ENCODE peak calls at places on chromosomes 7 and 10, in ten cellular contexts. One of them, this sample, is unnamed.

GRCh38 chr10:28985137-28985885 is 303.6 kb upstream of the LYZL1 start:
- DNase-seq in body of pancreas: peak; percentile 13
- DNase-seq in uterus: no peak
- DNase-seq in WERI-Rb-1: peak; percentile 5
- DNase-seq in heart left ventricle: no peak
- DNase-seq in thoracic aorta: no peak
- DNase-seq in SK-N-SH: no peak
- DNase-seq in adrenal gland: no peak
- DNase-seq in neural progenitor cell: no peak
- DNase-seq in PC-3: no peak
- DNase-seq in this sample: no peak

GRCh38 chr7:85156661-85157213 is 30.1 kb downstream of the SEMA3D start:
- DNase-seq in body of pancreas: no peak
- DNase-seq in uterus: no peak
- DNase-seq in WERI-Rb-1: no peak
- DNase-seq in heart left ventricle: no peak
- DNase-seq in thoracic aorta: no peak
- DNase-seq in SK-N-SH: no peak
- DNase-seq in adrenal gland: no peak
- DNase-seq in neural progenitor cell: no peak
- DNase-seq in PC-3: no peak
- DNase-seq in this sample: no peak

GRCh38 chr7:132084776-132085388 is 491.4 kb downstream of the PLXNA4 start:
- DNase-seq in body of pancreas: peak; percentile 15
- DNase-seq in uterus: no peak
- DNase-seq in WERI-Rb-1: no peak
- DNase-seq in heart left ventricle: no peak
- DNase-seq in thoracic aorta: no peak
- DNase-seq in SK-N-SH: no peak
- DNase-seq in adrenal gland: no peak
- DNase-seq in neural progenitor cell: no peak
- DNase-seq in PC-3: peak; percentile 30
- DNase-seq in this sample: no peak

GRCh38 chr10:101511938-101512337 is 76.1 kb downstream of the POLL start:
- DNase-seq in body of pancreas: no peak
- DNase-seq in uterus: no peak
- DNase-seq in WERI-Rb-1: no peak
- DNase-seq in heart left ventricle: no peak
- DNase-seq in thoracic aorta: no peak
- DNase-seq in SK-N-SH: no peak
- DNase-seq in adrenal gland: no peak
- DNase-seq in neural progenitor cell: no peak
- DNase-seq in PC-3: no peak
- DNase-seq in this sample: no peak

GRCh38 chr7:75762350-75762917 is 9.6 kb downstream of the CCL26 start:
- DNase-seq in body of pancreas: no peak
- DNase-seq in uterus: no peak
- DNase-seq in WERI-Rb-1: no peak
- DNase-seq in heart left ventricle: no peak
- DNase-seq in thoracic aorta: no peak
- DNase-seq in SK-N-SH: peak; percentile 84
- DNase-seq in adrenal gland: no peak
- DNase-seq in neural progenitor cell: peak; percentile 69
- DNase-seq in PC-3: peak; percentile 74
- DNase-seq in this sample: no peak

GRCh38 chr7:29538322-29538874 is 25.2 kb upstream of the PRR15 start:
- DNase-seq in body of pancreas: no peak
- DNase-seq in uterus: no peak
- DNase-seq in WERI-Rb-1: no peak
- DNase-seq in heart left ventricle: no peak
- DNase-seq in thoracic aorta: no peak
- DNase-seq in SK-N-SH: no peak
- DNase-seq in adrenal gland: no peak
- DNase-seq in neural progenitor cell: peak; percentile 50
- DNase-seq in PC-3: no peak
- DNase-seq in this sample: no peak

GRCh38 chr7:23369100-23369499 is 70.0 kb downstream of the MALSU1 start:
- DNase-seq in body of pancreas: no peak
- DNase-seq in uterus: no peak
- DNase-seq in WERI-Rb-1: no peak
- DNase-seq in heart left ventricle: no peak
- DNase-seq in thoracic aorta: no peak
- DNase-seq in SK-N-SH: no peak
- DNase-seq in adrenal gland: no peak
- DNase-seq in neural progenitor cell: no peak
- DNase-seq in PC-3: no peak
- DNase-seq in this sample: no peak

GRCh38 chr7:27735165-27735564 is 4.8 kb upstream of the TAX1BP1 start:
- DNase-seq in body of pancreas: no peak
- DNase-seq in uterus: no peak
- DNase-seq in WERI-Rb-1: no peak
- DNase-seq in heart left ventricle: no peak
- DNase-seq in thoracic aorta: no peak
- DNase-seq in SK-N-SH: no peak
- DNase-seq in adrenal gland: no peak
- DNase-seq in neural progenitor cell: no peak
- DNase-seq in PC-3: peak; percentile 24
- DNase-seq in this sample: no peak

GRCh38 chr10:97129666-97130065 is 56.1 kb downstream of the SLIT1 start:
- DNase-seq in body of pancreas: no peak
- DNase-seq in uterus: no peak
- DNase-seq in WERI-Rb-1: no peak
- DNase-seq in heart left ventricle: no peak
- DNase-seq in thoracic aorta: no peak
- DNase-seq in SK-N-SH: no peak
- DNase-seq in adrenal gland: no peak
- DNase-seq in neural progenitor cell: no peak
- DNase-seq in PC-3: no peak
- DNase-seq in this sample: no peak

GRCh38 chr10:123997486-123998196 is 95.8 kb downstream of the CHST15 start:
- DNase-seq in body of pancreas: no peak
- DNase-seq in uterus: no peak
- DNase-seq in WERI-Rb-1: peak; percentile 2
- DNase-seq in heart left ventricle: no peak
- DNase-seq in thoracic aorta: no peak
- DNase-seq in SK-N-SH: peak; percentile 11
- DNase-seq in adrenal gland: peak; percentile 39
- DNase-seq in neural progenitor cell: no peak
- DNase-seq in PC-3: peak; percentile 91
- DNase-seq in this sample: no peak

GRCh38 chr7:133423618-133424017 is 170.7 kb downstream of the EXOC4 start:
- DNase-seq in body of pancreas: no peak
- DNase-seq in uterus: no peak
- DNase-seq in WERI-Rb-1: no peak
- DNase-seq in heart left ventricle: peak; percentile 60
- DNase-seq in thoracic aorta: no peak
- DNase-seq in SK-N-SH: no peak
- DNase-seq in adrenal gland: no peak
- DNase-seq in neural progenitor cell: no peak
- DNase-seq in PC-3: no peak
- DNase-seq in this sample: peak; percentile 73

GRCh38 chr10:47240173-47240572 is 59.8 kb upstream of the GDF10 start:
- DNase-seq in body of pancreas: no peak
- DNase-seq in uterus: no peak
- DNase-seq in WERI-Rb-1: no peak
- DNase-seq in heart left ventricle: no peak
- DNase-seq in thoracic aorta: no peak
- DNase-seq in SK-N-SH: no peak
- DNase-seq in adrenal gland: no peak
- DNase-seq in neural progenitor cell: peak; percentile 18
- DNase-seq in PC-3: no peak
- DNase-seq in this sample: no peak

GRCh38 chr10:47241256-47241655 is 58.7 kb upstream of the GDF10 start:
- DNase-seq in body of pancreas: no peak
- DNase-seq in uterus: no peak
- DNase-seq in WERI-Rb-1: no peak
- DNase-seq in heart left ventricle: no peak
- DNase-seq in thoracic aorta: no peak
- DNase-seq in SK-N-SH: no peak
- DNase-seq in adrenal gland: no peak
- DNase-seq in neural progenitor cell: no peak
- DNase-seq in PC-3: no peak
- DNase-seq in this sample: no peak

GRCh38 chr10:47239211-47239610 is 60.8 kb upstream of the GDF10 start:
- DNase-seq in body of pancreas: no peak
- DNase-seq in uterus: no peak
- DNase-seq in WERI-Rb-1: no peak
- DNase-seq in heart left ventricle: no peak
- DNase-seq in thoracic aorta: no peak
- DNase-seq in SK-N-SH: no peak
- DNase-seq in adrenal gland: no peak
- DNase-seq in neural progenitor cell: no peak
- DNase-seq in PC-3: no peak
- DNase-seq in this sample: no peak

GRCh38 chr10:47238331-47239095 is 61.5 kb upstream of the GDF10 start:
- DNase-seq in body of pancreas: no peak
- DNase-seq in uterus: no peak
- DNase-seq in WERI-Rb-1: no peak
- DNase-seq in heart left ventricle: no peak
- DNase-seq in thoracic aorta: no peak
- DNase-seq in SK-N-SH: no peak
- DNase-seq in adrenal gland: no peak
- DNase-seq in neural progenitor cell: no peak
- DNase-seq in PC-3: no peak
- DNase-seq in this sample: no peak

GRCh38 chr10:47237316-47238260 is 62.4 kb upstream of the GDF10 start:
- DNase-seq in body of pancreas: no peak
- DNase-seq in uterus: no peak
- DNase-seq in WERI-Rb-1: no peak
- DNase-seq in heart left ventricle: no peak
- DNase-seq in thoracic aorta: no peak
- DNase-seq in SK-N-SH: no peak
- DNase-seq in adrenal gland: no peak
- DNase-seq in neural progenitor cell: no peak
- DNase-seq in PC-3: no peak
- DNase-seq in this sample: no peak
- TF ChIP-seq CTCF in body of pancreas: no peak
- TF ChIP-seq CTCF in uterus: no peak
- TF ChIP-seq CTCF in WERI-Rb-1: peak; percentile 14
- TF ChIP-seq CTCF in heart left ventricle: no peak
- TF ChIP-seq CTCF in thoracic aorta: no peak
- TF ChIP-seq CTCF in SK-N-SH: no peak
- TF ChIP-seq CTCF in adrenal gland: no peak
- TF ChIP-seq CTCF in neural progenitor cell: peak; percentile 24
- TF ChIP-seq CTCF in PC-3: no peak
- TF ChIP-seq CTCF in this sample: no peak

GRCh38 chr10:75399461-75400162 is 2.0 kb downstream of the ZNF503 start:
- DNase-seq in body of pancreas: peak; percentile 88
- DNase-seq in uterus: peak; percentile 88
- DNase-seq in WERI-Rb-1: peak; percentile 81
- DNase-seq in heart left ventricle: peak; percentile 92
- DNase-seq in thoracic aorta: no peak
- DNase-seq in SK-N-SH: peak; percentile 88
- DNase-seq in adrenal gland: peak; percentile 82
- DNase-seq in neural progenitor cell: peak; percentile 87
- DNase-seq in PC-3: peak; percentile 95
- DNase-seq in this sample: peak; percentile 94
- H3K27me3 ChIP-seq in body of pancreas: no peaks in the 10 kb centered on the region
- H3K27me3 ChIP-seq in uterus: no peaks in the 10 kb centered on the region
- H3K27me3 ChIP-seq in WERI-Rb-1: no peaks in the 10 kb centered on the region
- H3K27me3 ChIP-seq in heart left ventricle: no peaks in the 10 kb centered on the region
- H3K27me3 ChIP-seq in thoracic aorta: no peaks in the 10 kb centered on the region
- H3K27me3 ChIP-seq in SK-N-SH: no peaks in the 10 kb centered on the region
- H3K27me3 ChIP-seq in adrenal gland: no peaks in the 10 kb centered on the region
- H3K27me3 ChIP-seq in neural progenitor cell: peaks cover 75% of the 10 kb centered on the region
- H3K27me3 ChIP-seq in PC-3: peaks cover 95% of the 10 kb centered on the region
- H3K27me3 ChIP-seq in this sample: peaks cover 96% of the 10 kb centered on the region

GRCh38 chr7:1646391-1646790 is 23.7 kb upstream of the ELFN1 start:
- DNase-seq in body of pancreas: no peak
- DNase-seq in uterus: no peak
- DNase-seq in WERI-Rb-1: no peak
- DNase-seq in heart left ventricle: peak; percentile 37
- DNase-seq in thoracic aorta: no peak
- DNase-seq in SK-N-SH: no peak
- DNase-seq in adrenal gland: no peak
- DNase-seq in neural progenitor cell: no peak
- DNase-seq in PC-3: no peak
- DNase-seq in this sample: peak; percentile 54

GRCh38 chr7:1647961-1648631 is 22.0 kb upstream of the ELFN1 start:
- DNase-seq in body of pancreas: peak; percentile 63
- DNase-seq in uterus: no peak
- DNase-seq in WERI-Rb-1: peak; percentile 59
- DNase-seq in heart left ventricle: peak; percentile 89
- DNase-seq in thoracic aorta: no peak
- DNase-seq in SK-N-SH: peak; percentile 96
- DNase-seq in adrenal gland: peak; percentile 74
- DNase-seq in neural progenitor cell: no peak
- DNase-seq in PC-3: no peak
- DNase-seq in this sample: peak; percentile 80

GRCh38 chr7:1649751-1650326 is 20.2 kb upstream of the ELFN1 start:
- DNase-seq in body of pancreas: no peak
- DNase-seq in uterus: no peak
- DNase-seq in WERI-Rb-1: no peak
- DNase-seq in heart left ventricle: peak; percentile 46
- DNase-seq in thoracic aorta: no peak
- DNase-seq in SK-N-SH: no peak
- DNase-seq in adrenal gland: no peak
- DNase-seq in neural progenitor cell: no peak
- DNase-seq in PC-3: no peak
- DNase-seq in this sample: no peak

GRCh38 chr7:1645071-1646015 is 24.7 kb upstream of the ELFN1 start:
- DNase-seq in body of pancreas: no peak
- DNase-seq in uterus: no peak
- DNase-seq in WERI-Rb-1: no peak
- DNase-seq in heart left ventricle: peak; percentile 41
- DNase-seq in thoracic aorta: no peak
- DNase-seq in SK-N-SH: no peak
- DNase-seq in adrenal gland: no peak
- DNase-seq in neural progenitor cell: no peak
- DNase-seq in PC-3: no peak
- DNase-seq in this sample: no peak

GRCh38 chr7:1646957-1647891 is 22.9 kb upstream of the ELFN1 start:
- DNase-seq in body of pancreas: no peak
- DNase-seq in uterus: no peak
- DNase-seq in WERI-Rb-1: peak; percentile 54
- DNase-seq in heart left ventricle: peak; percentile 70
- DNase-seq in thoracic aorta: peak; percentile 36
- DNase-seq in SK-N-SH: peak; percentile 53
- DNase-seq in adrenal gland: no peak
- DNase-seq in neural progenitor cell: no peak
- DNase-seq in PC-3: no peak
- DNase-seq in this sample: no peak
- H3K4me3 ChIP-seq in body of pancreas: no peak overlapping the region
- H3K4me3 ChIP-seq in uterus: no peak overlapping the region
- H3K4me3 ChIP-seq in WERI-Rb-1: no peak overlapping the region
- H3K4me3 ChIP-seq in heart left ventricle: no peak overlapping the region
- H3K4me3 ChIP-seq in thoracic aorta: peak overlapping the region; percentile 44
- H3K4me3 ChIP-seq in SK-N-SH: no peak overlapping the region
- H3K4me3 ChIP-seq in adrenal gland: no peak overlapping the region
- H3K4me3 ChIP-seq in neural progenitor cell: no peak overlapping the region
- H3K4me3 ChIP-seq in PC-3: no peak overlapping the region
- H3K4me3 ChIP-seq in this sample: no peak overlapping the region

DNA sequence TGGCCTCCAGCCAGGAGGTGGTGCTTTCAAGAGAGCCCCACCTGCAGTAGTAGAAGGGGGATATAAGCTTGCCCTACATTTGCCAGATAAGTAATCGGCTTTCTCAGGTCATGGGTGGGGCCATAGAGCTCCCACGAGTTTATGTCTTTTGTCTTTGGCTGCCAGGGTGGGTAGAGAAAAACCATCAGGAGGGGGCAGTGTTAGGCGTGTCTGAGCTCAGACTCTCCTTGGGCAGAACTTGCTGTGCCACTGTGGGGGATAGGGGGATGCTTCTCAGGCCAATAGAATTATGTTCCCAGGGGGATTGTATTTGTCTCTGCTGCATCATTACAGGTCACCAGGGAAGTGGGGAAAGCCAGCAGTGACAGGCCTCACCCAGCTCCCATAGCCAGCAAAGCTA is 12.3 kb upstream of the MRPS33 start:
- DNase-seq in body of pancreas: no peak
- DNase-seq in uterus: no peak
- DNase-seq in WERI-Rb-1: peak; percentile 42
- DNase-seq in heart left ventricle: no peak
- DNase-seq in thoracic aorta: no peak
- DNase-seq in SK-N-SH: no peak
- DNase-seq in adrenal gland: no peak
- DNase-seq in neural progenitor cell: no peak
- DNase-seq in PC-3: no peak
- DNase-seq in this sample: no peak
- TF ChIP-seq CTCF in body of pancreas: no peak
- TF ChIP-seq CTCF in uterus: no peak
- TF ChIP-seq CTCF in WERI-Rb-1: no peak
- TF ChIP-seq CTCF in heart left ventricle: peak; percentile 10
- TF ChIP-seq CTCF in thoracic aorta: no peak
- TF ChIP-seq CTCF in SK-N-SH: no peak
- TF ChIP-seq CTCF in adrenal gland: no peak
- TF ChIP-seq CTCF in neural progenitor cell: no peak
- TF ChIP-seq CTCF in PC-3: no peak
- TF ChIP-seq CTCF in this sample: no peak